ENCODE peak calls at places on chromosomes 1 and 21, in ten cellular contexts. O is LoVo; Q is colonic mucosa; P is NCI-H345; G is NCI-H1417 treated with DMSO at 0.1 percent for 48 hours; N is NCI-H2029; B is CD4-positive, CD25-positive, alpha-beta regulatory T cell; E is stimulated activated CD8-positive, alpha-beta memory T cell treated with anti-CD3 and anti-CD28 coated beads, Interleukin-15, amount 100 ng/mL, for 1 hour; U is Peyer's patch; Z is kidney glomerular epithelial cell. V is an unnamed sample.

GRCh38 chr1:109928591-109929111 is 18.0 kb downstream of the CSF1 start:
- DNase-seq in O (no peak), Q (peak; percentile 23), P (no peak), G (no peak), N (no peak), B (no peak), E (no peak), U (no peak), Z (peak; percentile 67), V (peak; percentile 54)

GRCh38 chr1:220164517-220164916 is 70.6 kb downstream of the IARS2 start:
- DNase-seq in O (no peak), Q (no peak), P (no peak), G (no peak), N (no peak), B (no peak), E (no peak), U (no peak), Z (no peak), V (no peak)

GRCh38 chr1:226653311-226653921 is 85.7 kb downstream of the ITPKB start:
- DNase-seq in O (no peak), Q (no peak), P (no peak), G (no peak), N (no peak), B (peak; percentile 79), E (peak; percentile 30), U (peak; percentile 89), Z (no peak), V (no peak)

GRCh38 chr1:158212315-158212714 is 31.6 kb downstream of the CD1D start:
- DNase-seq in O (no peak), Q (no peak), P (no peak), G (no peak), N (no peak), B (no peak), E (no peak), U (no peak), Z (no peak), V (no peak)

GRCh38 chr1:181077576-181078242 is 10.8 kb upstream of the IER5 start:
- DNase-seq in O (no peak), Q (no peak), P (no peak), G (no peak), N (no peak), B (no peak), E (no peak), U (no peak), Z (peak; percentile 19), V (peak; percentile 27)

GRCh38 chr1:41964400-41964799 is 45.7 kb upstream of the HIVEP3 start:
- DNase-seq in O (no peak), Q (no peak), P (no peak), G (no peak), N (no peak), B (no peak), E (no peak), U (no peak), Z (no peak), V (no peak)

GRCh38 chr1:11571906-11572616 is 82.2 kb downstream of the FBXO2 start:
- DNase-seq in O (no peak), Q (no peak), P (no peak), G (no peak), N (no peak), B (no peak), E (no peak), U (no peak), Z (no peak), V (no peak)

GRCh38 chr1:17674707-17675505 is 80.2 kb upstream of the ACTL8 start:
- DNase-seq in O (no peak), Q (no peak), P (no peak), G (no peak), N (no peak), B (no peak), E (no peak), U (no peak), Z (no peak), V (no peak)

GRCh38 chr1:247441621-247442020 is 16.3 kb downstream of the OR2B11 start:
- DNase-seq in O (no peak), Q (no peak), P (no peak), G (no peak), N (no peak), B (no peak), E (no peak), U (no peak), Z (no peak), V (no peak)

GRCh38 chr21:40568756-40569155 is 278.2 kb downstream of the DSCAM start:
- DNase-seq in O (no peak), Q (no peak), P (no peak), G (no peak), N (no peak), B (no peak), E (no peak), U (no peak), Z (no peak), V (no peak)

GRCh38 chr1:234823191-234824176 is 213.5 kb upstream of the IRF2BP2 start:
- DNase-seq in O (peak; percentile 88), Q (peak; percentile 87), P (no peak), G (no peak), N (no peak), B (no peak), E (no peak), U (no peak), Z (no peak), V (no peak)

GRCh38 chr1:8317647-8318360 is at the start of gene SLC45A1:
- DNase-seq in O (peak; percentile 35), Q (peak; percentile 59), P (peak; percentile 76), G (no peak), N (peak; percentile 25), B (peak; percentile 81), E (peak; percentile 54), U (peak; percentile 75), Z (peak; percentile 17), V (peak; percentile 87)

GRCh38 chr1:220551001-220551400 is 23.1 kb downstream of the MARK1 start:
- DNase-seq in O (no peak), Q (no peak), P (no peak), G (no peak), N (no peak), B (no peak), E (no peak), U (no peak), Z (no peak), V (no peak)

GRCh38 chr1:91282695-91283420 is 121.8 kb downstream of the HFM1 start:
- DNase-seq in O (peak; percentile 75), Q (peak; percentile 55), P (peak; percentile 62), G (no peak), N (peak; percentile 67), B (peak; percentile 31), E (peak; percentile 20), U (no peak), Z (peak; percentile 55), V (peak; percentile 83)

GRCh38 chr21:20811702-20812101 is 186.5 kb upstream of the NCAM2 start:
- DNase-seq in O (no peak), Q (no peak), P (no peak), G (no peak), N (no peak), B (no peak), E (no peak), U (no peak), Z (no peak), V (no peak)

GRCh38 chr1:7525664-7526063 is 245.4 kb upstream of the VAMP3 start:
- DNase-seq in O (no peak), Q (no peak), P (no peak), G (no peak), N (no peak), B (no peak), E (no peak), U (no peak), Z (no peak), V (no peak)

GRCh38 chr1:240854367-240854766 is 242.4 kb upstream of the GREM2 start:
- DNase-seq in O (no peak), Q (no peak), P (no peak), G (no peak), N (no peak), B (no peak), E (no peak), U (no peak), Z (no peak), V (peak; percentile 30)